ENCODE peak calls at places on chromosome 17, in eight cellular contexts. R is substantia nigra; O is thyroid gland; E is mammary epithelial cell; H is thoracic aorta; N is CD8-positive, alpha-beta T cell; T is uterus; Q is ovary. M is an unnamed sample.
A peak's percentile ranks its signal among the peaks of the same experiment; 100 is the strongest.

GRCh38 chr17:62703269-62703775 is 75.9 kb downstream of the MRC2 start:
- DNase-seq in T (peak; percentile 33), N (no peak), Q (peak; percentile 57), R (no peak), O (peak; percentile 12), H (no peak), E (peak; percentile 84), M (no peak)

GRCh38 chr17:7613769-7614421 is 802 bp downstream of the FXR2 start:
- DNase-seq in N (no peak), E (peak; percentile 37), R (peak; percentile 32), T (no peak), O (no peak), H (no peak), Q (no peak), M (no peak)

GRCh38 chr17:48626470-48627241 is 498 bp upstream of the HOXB9 start:
- DNase-seq in R (no peak), N (no peak), Q (no peak), T (no peak), H (no peak), E (no peak), O (no peak), M (no peak)

GRCh38 chr17:64377769-64378282 is 12.8 kb downstream of the PECAM1 start:
- DNase-seq in R (no peak), H (no peak), O (no peak), N (no peak), T (no peak), E (peak; percentile 70), Q (no peak), M (no peak)

GRCh38 chr17:3030096-3030495 is 33.3 kb downstream of the OR1D5 start:
- DNase-seq in E (no peak), H (no peak), Q (no peak), N (no peak), R (no peak), O (no peak), T (no peak), M (no peak)

GRCh38 chr17:79651751-79652150 is 40.9 kb upstream of the RBFOX3 start:
- DNase-seq in Q (peak; percentile 59), T (no peak), N (no peak), E (no peak), O (no peak), R (no peak), H (no peak), M (no peak)

GRCh38 chr17:32849879-32850278 is 27.0 kb downstream of the MYO1D start:
- DNase-seq in N (no peak), Q (no peak), O (no peak), T (no peak), E (no peak), H (no peak), R (no peak), M (no peak)

GRCh38 chr17:50027639-50028206 is 28.2 kb upstream of the ITGA3 start:
- DNase-seq in N (no peak), Q (peak; percentile 69), E (peak; percentile 99), T (peak; percentile 76), O (peak; percentile 63), H (peak; percentile 74), R (no peak), M (peak; percentile 55)

GRCh38 chr17:78709688-78710290 is 72.3 kb downstream of the CYTH1 start:
- DNase-seq in O (no peak), N (no peak), T (no peak), Q (no peak), R (no peak), E (no peak), H (no peak), M (no peak)

GRCh38 chr17:80274317-80274716 is 13.7 kb downstream of the RNF213 start:
- DNase-seq in O (no peak), Q (no peak), E (no peak), R (no peak), T (no peak), H (no peak), N (no peak), M (no peak)

GRCh38 chr17:45251931-45252330 is 10.0 kb downstream of the SPATA32 start:
- DNase-seq in E (no peak), Q (no peak), O (no peak), R (no peak), T (no peak), N (no peak), H (no peak), M (no peak)

GRCh38 chr17:45257115-45257514 is 4.8 kb downstream of the SPATA32 start:
- DNase-seq in N (no peak), O (no peak), Q (no peak), T (no peak), H (no peak), E (no peak), R (no peak), M (no peak)

GRCh38 chr17:45253879-45254278 is 8.0 kb downstream of the SPATA32 start:
- DNase-seq in E (no peak), R (no peak), Q (no peak), H (no peak), O (no peak), T (no peak), N (no peak), M (no peak)

GRCh38 chr17:45256114-45256966 is 5.6 kb downstream of the SPATA32 start:
- DNase-seq in R (no peak), H (no peak), Q (no peak), T (no peak), N (no peak), E (no peak), O (no peak), M (no peak)

GRCh38 chr17:45255358-45255757 is 6.5 kb downstream of the SPATA32 start:
- DNase-seq in N (no peak), E (no peak), H (no peak), O (no peak), Q (no peak), R (no peak), T (no peak), M (no peak)
- H3K27ac ChIP-seq in N (no peak overlapping the region), E (no peak overlapping the region), H (no peak overlapping the region), O (no peak overlapping the region), Q (no peak overlapping the region), R (no peak overlapping the region), T (no peak overlapping the region), M (no peak overlapping the region)

DNA sequence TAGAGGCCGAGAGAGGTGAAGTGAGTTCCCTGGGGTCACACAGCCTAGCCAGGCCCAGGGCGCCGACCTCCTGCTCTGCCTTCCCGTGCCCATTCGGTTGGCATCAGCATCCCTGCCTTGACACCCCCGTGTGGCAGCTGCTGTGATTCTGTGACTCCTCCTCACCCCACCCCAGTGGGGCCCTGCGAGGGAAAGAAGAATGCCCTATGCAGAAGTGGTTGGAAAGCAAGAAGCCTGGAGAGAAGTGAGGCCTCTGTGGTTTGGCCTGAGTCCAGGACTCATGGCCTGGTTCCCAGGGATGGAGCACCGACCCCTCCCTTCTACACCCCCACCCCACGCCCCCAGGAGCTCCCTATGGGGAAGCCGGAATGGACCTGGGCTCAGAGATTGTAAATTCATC is 296.2 kb downstream of the SEC14L1 start:
- DNase-seq in Q (peak; percentile 73), N (peak; percentile 60), T (peak; percentile 68), E (no peak), O (no peak), H (no peak), R (peak; percentile 33), M (peak; percentile 70)
- H3K27ac ChIP-seq in Q (peak overlapping the region; percentile 4), N (peak overlapping the region; percentile 66), T (peak overlapping the region; percentile 41), E (no peak overlapping the region), O (no peak overlapping the region), H (no peak overlapping the region), R (no peak overlapping the region), M (peak overlapping the region; percentile 76)

GRCh38 chr17:19331134-19331533 is 31.4 kb downstream of the B9D1 start:
- DNase-seq in T (peak; percentile 16), Q (no peak), O (peak; percentile 70), N (no peak), H (no peak), E (no peak), R (no peak), M (no peak)

GRCh38 chr17:19331553-19332245 is 30.8 kb downstream of the B9D1 start:
- DNase-seq in O (no peak), E (no peak), H (no peak), R (no peak), Q (no peak), N (no peak), T (no peak), M (no peak)

GRCh38 chr17:19333736-19334290 is 28.7 kb downstream of the B9D1 start:
- DNase-seq in Q (no peak), O (no peak), T (peak; percentile 14), E (no peak), H (no peak), N (no peak), R (no peak), M (no peak)

GRCh38 chr17:19333132-19333440 is 29.4 kb downstream of the B9D1 start:
- DNase-seq in O (no peak), H (no peak), T (no peak), Q (no peak), N (no peak), E (no peak), R (no peak), M (no peak)

GRCh38 chr17:19332371-19333131 is 30.0 kb downstream of the B9D1 start:
- DNase-seq in E (peak; percentile 23), N (no peak), H (no peak), R (no peak), O (no peak), T (no peak), Q (no peak), M (no peak)
- H3K27ac ChIP-seq in E (no peak overlapping the region), N (no peak overlapping the region), H (no peak overlapping the region), R (peak overlapping the region; percentile 47), O (no peak overlapping the region), T (peak overlapping the region; percentile 2), Q (no peak overlapping the region), M (no peak overlapping the region)

GRCh38 chr17:4903051-4903818 is at the start of gene CHRNE:
- DNase-seq in H (peak; percentile 42), N (peak; percentile 83), R (peak; percentile 57), T (peak; percentile 61), Q (peak; percentile 82), E (peak; percentile 73), O (peak; percentile 87), M (peak; percentile 51)

GRCh38 chr17:4908301-4908700 is 5.4 kb upstream of the CHRNE start:
- DNase-seq in R (no peak), E (peak; percentile 87), O (no peak), H (no peak), T (no peak), Q (no peak), N (no peak), M (no peak)

GRCh38 chr17:4914009-4914408 is 11.1 kb upstream of the CHRNE start:
- DNase-seq in E (no peak), Q (no peak), T (no peak), O (no peak), R (no peak), H (no peak), N (no peak), M (no peak)

DNA sequence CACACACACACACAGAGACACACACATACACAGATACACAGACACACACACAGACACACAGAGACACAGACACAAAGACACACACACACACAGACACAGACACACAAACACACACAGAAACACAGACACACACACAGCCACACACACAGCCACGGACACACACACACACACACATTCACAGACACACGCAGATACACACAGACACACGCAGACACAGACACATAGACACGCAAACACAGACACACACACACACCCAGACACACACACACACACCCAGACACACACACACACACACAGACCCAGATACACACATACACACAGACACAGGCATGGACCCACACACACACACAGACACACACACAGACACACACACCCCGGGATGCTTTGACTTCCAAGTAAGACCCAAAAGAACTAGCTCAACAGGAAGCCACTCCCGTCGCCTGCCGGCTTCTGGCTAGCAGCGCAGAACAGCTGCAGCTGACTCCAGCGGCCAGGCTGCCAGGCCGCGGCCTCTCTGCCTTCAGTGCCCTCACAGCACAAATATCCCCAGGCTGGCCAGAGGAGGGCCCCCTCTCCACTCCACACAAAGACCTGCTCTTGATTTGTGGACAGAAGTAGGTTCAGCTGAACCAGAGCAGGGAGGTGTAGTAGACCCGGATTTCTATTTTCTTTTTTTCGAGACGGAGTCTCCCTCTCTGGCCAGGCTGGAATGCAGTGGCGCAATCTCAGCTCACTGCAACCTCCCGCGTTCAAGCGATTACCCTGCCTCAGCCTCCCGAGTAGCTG is 6.0 kb upstream of the CHRNE start:
- DNase-seq in Q (peak; percentile 77), O (peak; percentile 92), T (peak; percentile 87), E (peak; percentile 94), R (peak; percentile 88), N (peak; percentile 84), H (peak; percentile 53), M (peak; percentile 92)
- H3K27ac ChIP-seq in Q (no peak overlapping the region), O (no peak overlapping the region), T (peak overlapping the region; percentile 18), E (peak overlapping the region; percentile 89), R (no peak overlapping the region), N (no peak overlapping the region), H (peak overlapping the region; percentile 61), M (peak overlapping the region; percentile 80)

M was measured in left ventricle myocardium inferior.